ENCODE peak calls at places on chromosome 10, in seven cellular contexts. One of them, this sample, is unnamed.

GRCh38 chr10:73876971-73877370 is 2.6 kb upstream of the CAMK2G start:
- DNase-seq in IMR-90: peak; percentile 58
- DNase-seq in T-helper 9 cell: no peak
- DNase-seq in iPS DF 6.9: no peak
- DNase-seq in NCI-H2029: no peak
- DNase-seq in HEK293T: no peak
- DNase-seq in Caco-2: no peak
- DNase-seq in this sample: no peak

GRCh38 chr10:69843923-69844322 is 42.2 kb downstream of the COL13A1 start:
- DNase-seq in IMR-90: no peak
- DNase-seq in T-helper 9 cell: no peak
- DNase-seq in iPS DF 6.9: no peak
- DNase-seq in NCI-H2029: no peak
- DNase-seq in HEK293T: no peak
- DNase-seq in Caco-2: no peak
- DNase-seq in this sample: no peak

GRCh38 chr10:61992683-61993629 is 91.5 kb downstream of the ARID5B start:
- DNase-seq in IMR-90: peak; percentile 88
- DNase-seq in T-helper 9 cell: peak; percentile 24
- DNase-seq in iPS DF 6.9: no peak
- DNase-seq in NCI-H2029: no peak
- DNase-seq in HEK293T: no peak
- DNase-seq in Caco-2: no peak
- DNase-seq in this sample: no peak

GRCh38 chr10:28411648-28412047 is 108.8 kb upstream of the MPP7 start:
- DNase-seq in IMR-90: no peak
- DNase-seq in T-helper 9 cell: no peak
- DNase-seq in iPS DF 6.9: no peak
- DNase-seq in NCI-H2029: no peak
- DNase-seq in HEK293T: no peak
- DNase-seq in Caco-2: no peak
- DNase-seq in this sample: no peak

GRCh38 chr10:48935141-48935540 is 4.5 kb downstream of the LRRC18 start:
- DNase-seq in IMR-90: no peak
- DNase-seq in T-helper 9 cell: no peak
- DNase-seq in iPS DF 6.9: no peak
- DNase-seq in NCI-H2029: no peak
- DNase-seq in HEK293T: no peak
- DNase-seq in Caco-2: no peak
- DNase-seq in this sample: no peak

GRCh38 chr10:36499696-36500095 is 625.7 kb upstream of the ANKRD30A start:
- DNase-seq in IMR-90: peak; percentile 65
- DNase-seq in T-helper 9 cell: no peak
- DNase-seq in iPS DF 6.9: no peak
- DNase-seq in NCI-H2029: no peak
- DNase-seq in HEK293T: no peak
- DNase-seq in Caco-2: no peak
- DNase-seq in this sample: no peak

GRCh38 chr10:84429926-84430520 is 101.6 kb downstream of the CCSER2 start:
- DNase-seq in IMR-90: peak; percentile 47
- DNase-seq in T-helper 9 cell: peak; percentile 54
- DNase-seq in iPS DF 6.9: peak; percentile 79
- DNase-seq in NCI-H2029: peak; percentile 8
- DNase-seq in HEK293T: peak; percentile 59
- DNase-seq in Caco-2: peak; percentile 79
- DNase-seq in this sample: no peak

GRCh38 chr10:6737758-6738463 is 157.8 kb upstream of the PRKCQ start:
- DNase-seq in IMR-90: peak; percentile 77
- DNase-seq in T-helper 9 cell: no peak
- DNase-seq in iPS DF 6.9: no peak
- DNase-seq in NCI-H2029: no peak
- DNase-seq in HEK293T: peak; percentile 27
- DNase-seq in Caco-2: no peak
- DNase-seq in this sample: no peak

GRCh38 chr10:21401196-21401595 is 124.3 kb downstream of the SKIDA1 start:
- DNase-seq in IMR-90: peak; percentile 56
- DNase-seq in T-helper 9 cell: no peak
- DNase-seq in iPS DF 6.9: no peak
- DNase-seq in NCI-H2029: no peak
- DNase-seq in HEK293T: no peak
- DNase-seq in Caco-2: no peak
- DNase-seq in this sample: no peak

GRCh38 chr10:27607591-27607990 is 103.5 kb downstream of the RAB18 start:
- DNase-seq in IMR-90: no peak
- DNase-seq in T-helper 9 cell: no peak
- DNase-seq in iPS DF 6.9: no peak
- DNase-seq in NCI-H2029: no peak
- DNase-seq in HEK293T: no peak
- DNase-seq in Caco-2: no peak
- DNase-seq in this sample: no peak

GRCh38 chr10:13651969-13652720 is 65.4 kb downstream of the PRPF18 start:
- DNase-seq in IMR-90: no peak
- DNase-seq in T-helper 9 cell: no peak
- DNase-seq in iPS DF 6.9: no peak
- DNase-seq in NCI-H2029: no peak
- DNase-seq in HEK293T: no peak
- DNase-seq in Caco-2: no peak
- DNase-seq in this sample: no peak

GRCh38 chr10:11450427-11450826 is 161.0 kb downstream of the USP6NL start:
- DNase-seq in IMR-90: no peak
- DNase-seq in T-helper 9 cell: no peak
- DNase-seq in iPS DF 6.9: no peak
- DNase-seq in NCI-H2029: no peak
- DNase-seq in HEK293T: no peak
- DNase-seq in Caco-2: no peak
- DNase-seq in this sample: no peak

GRCh38 chr10:98249134-98249533 is 18.9 kb downstream of the LOXL4 start:
- DNase-seq in IMR-90: no peak
- DNase-seq in T-helper 9 cell: no peak
- DNase-seq in iPS DF 6.9: no peak
- DNase-seq in NCI-H2029: no peak
- DNase-seq in HEK293T: no peak
- DNase-seq in Caco-2: no peak
- DNase-seq in this sample: no peak

GRCh38 chr10:99993994-99994689 is 15.6 kb downstream of the DNMBP start:
- DNase-seq in IMR-90: peak; percentile 95
- DNase-seq in T-helper 9 cell: peak; percentile 6
- DNase-seq in iPS DF 6.9: no peak
- DNase-seq in NCI-H2029: peak; percentile 32
- DNase-seq in HEK293T: peak; percentile 54
- DNase-seq in Caco-2: no peak
- DNase-seq in this sample: no peak